ENCODE peak calls at places on chromosome 1, in seven cellular contexts. One of them, this sample, is unnamed.

GRCh38 chr1:209790286-209791193 is 6.2 kb upstream of the C1orf74 start:
- DNase-seq in foreskin melanocyte: no peak
- DNase-seq in stromal cell of bone marrow: no peak
- DNase-seq in activated T-cell treated with anti-CD3 and anti-CD28 coated beads, Interleukin-2, amount 50 U/mL, for 1 hour: no peak
- DNase-seq in type B pancreatic cell: no peak
- DNase-seq in KBM-7: no peak
- DNase-seq in H4: no peak
- DNase-seq in this sample: no peak

GRCh38 chr1:244760471-244760870 is 75.0 kb upstream of the COX20 start:
- DNase-seq in foreskin melanocyte: no peak
- DNase-seq in type B pancreatic cell: no peak
- DNase-seq in stromal cell of bone marrow: no peak
- DNase-seq in KBM-7: no peak
- DNase-seq in H4: no peak
- DNase-seq in activated T-cell treated with anti-CD3 and anti-CD28 coated beads, Interleukin-2, amount 50 U/mL, for 1 hour: no peak
- DNase-seq in this sample: no peak

GRCh38 chr1:178727014-178727895 is 2.2 kb downstream of the RALGPS2 start:
- DNase-seq in foreskin melanocyte: no peak
- DNase-seq in stromal cell of bone marrow: no peak
- DNase-seq in KBM-7: no peak
- DNase-seq in activated T-cell treated with anti-CD3 and anti-CD28 coated beads, Interleukin-2, amount 50 U/mL, for 1 hour: no peak
- DNase-seq in type B pancreatic cell: no peak
- DNase-seq in H4: no peak
- DNase-seq in this sample: no peak

GRCh38 chr1:90710579-90711536 is 6.2 kb downstream of the BARHL2 start:
- DNase-seq in H4: no peak
- DNase-seq in activated T-cell treated with anti-CD3 and anti-CD28 coated beads, Interleukin-2, amount 50 U/mL, for 1 hour: no peak
- DNase-seq in foreskin melanocyte: no peak
- DNase-seq in type B pancreatic cell: no peak
- DNase-seq in stromal cell of bone marrow: no peak
- DNase-seq in KBM-7: no peak
- DNase-seq in this sample: no peak

GRCh38 chr1:2210786-2211185 is 16.2 kb upstream of the FAAP20 start:
- DNase-seq in H4: no peak
- DNase-seq in foreskin melanocyte: no peak
- DNase-seq in type B pancreatic cell: peak
- DNase-seq in stromal cell of bone marrow: no peak
- DNase-seq in activated T-cell treated with anti-CD3 and anti-CD28 coated beads, Interleukin-2, amount 50 U/mL, for 1 hour: no peak
- DNase-seq in KBM-7: no peak
- DNase-seq in this sample: no peak

GRCh38 chr1:201602413-201603265 is 63.7 kb downstream of the NAV1 start:
- DNase-seq in foreskin melanocyte: no peak
- DNase-seq in type B pancreatic cell: no peak
- DNase-seq in H4: peak
- DNase-seq in stromal cell of bone marrow: peak
- DNase-seq in KBM-7: no peak
- DNase-seq in activated T-cell treated with anti-CD3 and anti-CD28 coated beads, Interleukin-2, amount 50 U/mL, for 1 hour: no peak
- DNase-seq in this sample: no peak

GRCh38 chr1:228781161-228781771 is 46.0 kb downstream of the RHOU start:
- DNase-seq in KBM-7: no peak
- DNase-seq in stromal cell of bone marrow: no peak
- DNase-seq in activated T-cell treated with anti-CD3 and anti-CD28 coated beads, Interleukin-2, amount 50 U/mL, for 1 hour: no peak
- DNase-seq in type B pancreatic cell: no peak
- DNase-seq in foreskin melanocyte: no peak
- DNase-seq in H4: peak
- DNase-seq in this sample: no peak

GRCh38 chr1:110150330-110151174 is at the start of gene SLC6A17:
- DNase-seq in type B pancreatic cell: no peak
- DNase-seq in foreskin melanocyte: peak
- DNase-seq in activated T-cell treated with anti-CD3 and anti-CD28 coated beads, Interleukin-2, amount 50 U/mL, for 1 hour: no peak
- DNase-seq in H4: no peak
- DNase-seq in stromal cell of bone marrow: peak
- DNase-seq in KBM-7: no peak
- DNase-seq in this sample: no peak

GRCh38 chr1:203871114-203871875 is 9.9 kb downstream of the SNRPE start:
- DNase-seq in H4: peak
- DNase-seq in KBM-7: peak
- DNase-seq in stromal cell of bone marrow: peak
- DNase-seq in activated T-cell treated with anti-CD3 and anti-CD28 coated beads, Interleukin-2, amount 50 U/mL, for 1 hour: no peak
- DNase-seq in type B pancreatic cell: no peak
- DNase-seq in foreskin melanocyte: peak
- DNase-seq in this sample: no peak

GRCh38 chr1:152495066-152495675 is 15.4 kb upstream of the LCE5A start:
- DNase-seq in KBM-7: peak
- DNase-seq in stromal cell of bone marrow: no peak
- DNase-seq in foreskin melanocyte: peak
- DNase-seq in H4: peak
- DNase-seq in type B pancreatic cell: no peak
- DNase-seq in activated T-cell treated with anti-CD3 and anti-CD28 coated beads, Interleukin-2, amount 50 U/mL, for 1 hour: no peak
- DNase-seq in this sample: no peak

GRCh38 chr1:239243003-239243402 is 143.4 kb upstream of the CHRM3 start:
- DNase-seq in stromal cell of bone marrow: no peak
- DNase-seq in foreskin melanocyte: no peak
- DNase-seq in type B pancreatic cell: no peak
- DNase-seq in KBM-7: no peak
- DNase-seq in activated T-cell treated with anti-CD3 and anti-CD28 coated beads, Interleukin-2, amount 50 U/mL, for 1 hour: no peak
- DNase-seq in H4: no peak
- DNase-seq in this sample: no peak

GRCh38 chr1:62299426-62300200 is 19.6 kb downstream of the KANK4 start:
- DNase-seq in KBM-7: no peak
- DNase-seq in H4: no peak
- DNase-seq in stromal cell of bone marrow: no peak
- DNase-seq in type B pancreatic cell: no peak
- DNase-seq in foreskin melanocyte: peak
- DNase-seq in activated T-cell treated with anti-CD3 and anti-CD28 coated beads, Interleukin-2, amount 50 U/mL, for 1 hour: no peak
- DNase-seq in this sample: no peak

GRCh38 chr1:227793948-227794812 is 21.3 kb upstream of the PRSS38 start:
- DNase-seq in foreskin melanocyte: no peak
- DNase-seq in H4: peak
- DNase-seq in KBM-7: no peak
- DNase-seq in activated T-cell treated with anti-CD3 and anti-CD28 coated beads, Interleukin-2, amount 50 U/mL, for 1 hour: no peak
- DNase-seq in stromal cell of bone marrow: peak
- DNase-seq in type B pancreatic cell: peak
- DNase-seq in this sample: no peak

GRCh38 chr1:9849691-9850441 is 26.1 kb upstream of the CLSTN1 start:
- DNase-seq in type B pancreatic cell: no peak
- DNase-seq in KBM-7: peak
- DNase-seq in stromal cell of bone marrow: no peak
- DNase-seq in H4: no peak
- DNase-seq in activated T-cell treated with anti-CD3 and anti-CD28 coated beads, Interleukin-2, amount 50 U/mL, for 1 hour: no peak
- DNase-seq in foreskin melanocyte: no peak
- DNase-seq in this sample: no peak

GRCh38 chr1:31976401-31976800 is 37.3 kb upstream of the KHDRBS1 start:
- DNase-seq in H4: no peak
- DNase-seq in foreskin melanocyte: no peak
- DNase-seq in stromal cell of bone marrow: no peak
- DNase-seq in activated T-cell treated with anti-CD3 and anti-CD28 coated beads, Interleukin-2, amount 50 U/mL, for 1 hour: no peak
- DNase-seq in type B pancreatic cell: no peak
- DNase-seq in KBM-7: no peak
- DNase-seq in this sample: no peak

GRCh38 chr1:20487236-20487590 is 1.2 kb upstream of the CAMK2N1 start:
- DNase-seq in type B pancreatic cell: no peak
- DNase-seq in KBM-7: no peak
- DNase-seq in activated T-cell treated with anti-CD3 and anti-CD28 coated beads, Interleukin-2, amount 50 U/mL, for 1 hour: no peak
- DNase-seq in stromal cell of bone marrow: no peak
- DNase-seq in foreskin melanocyte: no peak
- DNase-seq in H4: no peak
- DNase-seq in this sample: no peak

GRCh38 chr1:112358798-112359408 is 37.1 kb upstream of the CTTNBP2NL start:
- DNase-seq in KBM-7: peak
- DNase-seq in activated T-cell treated with anti-CD3 and anti-CD28 coated beads, Interleukin-2, amount 50 U/mL, for 1 hour: peak
- DNase-seq in stromal cell of bone marrow: peak
- DNase-seq in foreskin melanocyte: peak
- DNase-seq in type B pancreatic cell: no peak
- DNase-seq in H4: peak
- DNase-seq in this sample: no peak